ENCODE peak calls at places on chromosomes 13 and 19, in nine cellular contexts. A, W, O, X, E, B, R, F and Y are unnamed samples. For H3K27me3, the result is how much of the 10 kb centered on the place peaks cover.

GRCh38 chr13:51435002-51435578 is 17.7 kb downstream of the INTS6 start:
- DNase-seq in X (no peak), W (no peak), O (no peak), F (no peak), B (no peak), E (peak), A (no peak), R (no peak), Y (no peak)

GRCh38 chr13:21911916-21912315 is 241.0 kb downstream of the FGF9 start:
- DNase-seq in A (no peak), O (no peak), X (no peak), W (no peak), F (no peak), E (no peak), R (no peak), B (no peak), Y (no peak)

GRCh38 chr13:24683833-24684599 is 3.8 kb downstream of the ATP12A start:
- DNase-seq in B (no peak), R (peak), X (no peak), A (peak), E (peak), W (peak), F (peak), O (peak), Y (no peak)

GRCh38 chr19:13881692-13882418 is 4.9 kb downstream of the NANOS3 start:
- DNase-seq in O (no peak), X (no peak), A (peak), R (no peak), W (no peak), E (peak), B (no peak), F (no peak), Y (peak)

GRCh38 chr19:1324249-1324791 is 38.6 kb downstream of the EFNA2 start:
- DNase-seq in E (no peak), R (no peak), A (no peak), O (no peak), X (no peak), B (no peak), W (no peak), F (no peak), Y (no peak)

GRCh38 chr19:10544242-10544752 is 593 bp downstream of the ATG4D start:
- DNase-seq in F (no peak), O (peak), A (peak), X (no peak), R (no peak), B (no peak), E (no peak), W (peak), Y (no peak)

GRCh38 chr13:112761701-112762689 is 72.2 kb downstream of the ATP11A start:
- DNase-seq in B (no peak), X (no peak), O (no peak), R (no peak), A (no peak), E (peak), W (peak), F (no peak), Y (no peak)

GRCh38 chr19:50315773-50316448 is 13.3 kb downstream of the KCNC3 start:
- DNase-seq in W (no peak), O (peak), R (no peak), B (no peak), E (no peak), X (no peak), A (no peak), F (no peak), Y (no peak)

DNA sequence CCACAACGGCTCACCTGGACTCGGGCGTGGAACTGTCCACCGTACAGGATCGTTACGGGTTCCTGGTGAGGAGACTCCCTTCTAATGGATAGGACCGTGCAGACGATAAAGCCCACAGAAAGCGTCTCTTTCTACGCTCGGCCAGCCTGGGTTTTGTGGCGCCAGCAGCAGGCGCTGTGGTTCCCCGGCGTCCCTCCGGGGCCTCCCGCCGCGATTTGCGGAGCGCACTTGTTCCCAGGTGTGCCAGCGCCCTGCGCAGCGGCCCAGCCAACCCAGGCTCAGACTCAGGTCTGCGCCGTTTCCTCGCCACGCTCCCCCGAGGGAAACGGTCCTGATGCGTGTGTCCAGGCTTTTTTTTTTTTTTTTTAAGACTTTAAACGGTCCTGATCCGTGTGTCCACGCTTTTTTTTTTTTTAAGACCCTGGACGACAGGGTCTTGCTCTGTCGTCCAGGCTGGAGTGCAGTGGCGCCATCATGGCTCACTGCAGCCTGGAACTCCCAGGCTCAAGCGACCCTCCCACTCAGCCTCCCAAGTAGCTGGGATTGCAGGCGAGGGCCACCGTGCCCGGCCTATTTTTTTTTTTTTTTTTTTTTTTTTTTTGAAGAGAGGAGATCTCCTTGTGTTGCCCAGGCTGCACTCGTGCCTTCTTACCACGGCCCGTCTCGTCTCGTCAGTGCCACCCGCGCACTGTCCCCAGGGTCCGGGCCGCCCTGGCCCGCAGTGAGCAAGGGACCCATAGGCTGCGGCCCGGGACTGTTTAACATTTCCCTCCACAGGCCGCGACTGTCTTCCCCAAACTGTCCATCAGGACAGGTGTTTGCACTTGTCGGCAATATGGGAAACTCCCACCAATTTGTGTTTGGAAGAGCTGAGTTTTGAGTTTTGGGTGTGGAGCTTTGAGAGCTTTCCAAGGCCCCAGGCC is 23.8 kb downstream of the GJA3 start:
- DNase-seq in R (no peak), X (no peak), E (no peak), W (peak), O (peak), B (no peak), F (no peak), A (peak), Y (peak)
- TF ChIP-seq CTCF in R (no peak), X (peak), E (peak), W (no peak), O (peak), B (peak), F (no peak), A (peak), Y (no peak)

GRCh38 chr13:33202644-33203169 is 82.8 kb downstream of the STARD13 start:
- DNase-seq in F (no peak), X (no peak), W (no peak), R (no peak), E (no peak), B (no peak), O (no peak), A (no peak), Y (no peak)

GRCh38 chr13:33205804-33206221 is 79.7 kb downstream of the STARD13 start:
- DNase-seq in A (peak), W (no peak), E (peak), F (peak), X (peak), R (no peak), B (no peak), O (no peak), Y (no peak)

GRCh38 chr13:33205224-33205623 is 80.3 kb downstream of the STARD13 start:
- DNase-seq in R (no peak), O (no peak), E (no peak), F (no peak), A (no peak), X (no peak), W (no peak), B (no peak), Y (no peak)

GRCh38 chr13:33206425-33206824 is 79.1 kb downstream of the STARD13 start:
- DNase-seq in X (peak), W (no peak), E (peak), B (no peak), R (no peak), O (no peak), F (no peak), A (no peak), Y (no peak)

GRCh38 chr13:33204130-33204927 is 81.2 kb downstream of the STARD13 start:
- DNase-seq in E (peak), O (no peak), W (no peak), F (peak), R (peak), X (peak), B (no peak), A (peak), Y (no peak)
- H3K4me3 ChIP-seq in E (peak), O (no peak), W (no peak), F (peak), R (peak), X (peak), B (no peak), A (no peak), Y (no peak)

GRCh38 chr13:69296130-69296529 is 811.5 kb upstream of the ATXN8OS start:
- DNase-seq in X (no peak), A (no peak), E (no peak), B (no peak), W (no peak), F (no peak), R (no peak), O (no peak), Y (no peak)

GRCh38 chr13:69292789-69293425 is 814.7 kb upstream of the ATXN8OS start:
- DNase-seq in E (no peak), B (no peak), O (no peak), A (no peak), X (no peak), R (no peak), F (no peak), W (no peak), Y (no peak)

GRCh38 chr13:69287050-69287698 is 820.5 kb upstream of the ATXN8OS start:
- DNase-seq in A (no peak), W (no peak), O (no peak), X (no peak), B (no peak), E (no peak), R (no peak), F (no peak), Y (no peak)

GRCh38 chr13:69291292-69291906 is 816.2 kb upstream of the ATXN8OS start:
- DNase-seq in A (no peak), O (no peak), X (no peak), R (no peak), W (no peak), B (no peak), E (no peak), F (no peak), Y (no peak)
- H3K27me3 ChIP-seq in A (under half), O (under half), X (under half), R (under half), W (under half), B (under half), E (under half), F (under half), Y (under half)

DNA sequence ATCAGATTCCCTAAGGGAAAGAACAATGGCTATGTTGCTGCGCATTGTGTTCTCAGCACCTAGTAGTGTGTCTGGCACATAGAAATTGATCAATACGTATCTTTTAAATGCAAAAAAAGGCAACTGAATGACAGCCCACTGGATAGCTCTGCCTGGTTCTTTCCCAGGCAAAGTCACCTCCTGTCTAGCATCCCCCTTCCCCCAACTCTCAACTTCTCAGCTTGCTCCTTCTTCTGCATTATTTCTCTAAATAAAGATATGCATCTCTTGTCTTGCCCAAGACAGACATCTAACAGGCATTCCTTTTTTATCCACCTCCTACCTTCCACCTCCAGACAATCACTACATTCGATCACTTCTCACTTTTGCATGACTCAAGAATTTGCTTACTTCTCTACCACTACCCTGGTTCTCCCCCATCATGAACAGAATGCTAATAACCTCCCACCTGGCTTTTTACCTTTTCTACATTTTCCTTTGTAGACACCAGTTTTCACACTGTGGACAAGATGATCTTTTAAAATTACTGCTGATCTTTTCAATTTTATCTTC is 26.5 kb upstream of the OXGR1 start:
- DNase-seq in X (no peak), W (no peak), O (no peak), E (no peak), R (no peak), A (no peak), F (no peak), B (no peak), Y (no peak)
- TF ChIP-seq CTCF in X (no peak), W (no peak), O (no peak), E (no peak), R (no peak), A (no peak), F (no peak), B (no peak), Y (no peak)

GRCh38 chr19:6204866-6205723 is 69.6 kb downstream of the ACSBG2 start:
- DNase-seq in W (no peak), E (no peak), O (no peak), A (no peak), F (no peak), X (no peak), R (no peak), B (no peak), Y (no peak)

GRCh38 chr19:6198896-6199239 is 63.4 kb downstream of the ACSBG2 start:
- DNase-seq in X (no peak), B (no peak), A (no peak), R (no peak), E (no peak), F (no peak), W (no peak), O (no peak), Y (no peak)

GRCh38 chr19:6199240-6199983 is 63.9 kb downstream of the ACSBG2 start:
- DNase-seq in A (peak), B (peak), O (peak), F (peak), W (peak), E (peak), R (peak), X (peak), Y (peak)

GRCh38 chr19:6209233-6209632 is 70.5 kb downstream of the MLLT1 start:
- DNase-seq in E (no peak), B (no peak), A (no peak), O (no peak), R (no peak), F (no peak), X (no peak), W (no peak), Y (no peak)

GRCh38 chr19:6204212-6204611 is 68.7 kb downstream of the ACSBG2 start:
- DNase-seq in F (no peak), A (no peak), X (no peak), W (no peak), O (no peak), R (no peak), B (no peak), E (no peak), Y (no peak)
- H3K4me3 ChIP-seq in F (no peak), A (no peak), X (no peak), W (no peak), O (no peak), R (no peak), B (no peak), E (no peak), Y (no peak)

GRCh38 chr13:99991806-99992242 is 10.2 kb downstream of the ZIC2 start:
- DNase-seq in E (no peak), X (no peak), F (no peak), W (no peak), A (no peak), B (no peak), O (no peak), R (no peak), Y (no peak)

GRCh38 chr13:99991013-99991805 is 9.6 kb downstream of the ZIC2 start:
- DNase-seq in B (no peak), X (peak), E (no peak), A (no peak), F (no peak), W (no peak), R (no peak), O (no peak), Y (no peak)

GRCh38 chr13:99992912-99993311 is 11.3 kb downstream of the ZIC2 start:
- DNase-seq in B (no peak), O (no peak), F (no peak), E (no peak), W (peak), X (no peak), R (no peak), A (no peak), Y (no peak)

GRCh38 chr13:99993660-99994455 is 12.3 kb downstream of the ZIC2 start:
- DNase-seq in A (no peak), O (no peak), R (no peak), W (no peak), X (no peak), E (no peak), B (no peak), F (no peak), Y (no peak)

DNA sequence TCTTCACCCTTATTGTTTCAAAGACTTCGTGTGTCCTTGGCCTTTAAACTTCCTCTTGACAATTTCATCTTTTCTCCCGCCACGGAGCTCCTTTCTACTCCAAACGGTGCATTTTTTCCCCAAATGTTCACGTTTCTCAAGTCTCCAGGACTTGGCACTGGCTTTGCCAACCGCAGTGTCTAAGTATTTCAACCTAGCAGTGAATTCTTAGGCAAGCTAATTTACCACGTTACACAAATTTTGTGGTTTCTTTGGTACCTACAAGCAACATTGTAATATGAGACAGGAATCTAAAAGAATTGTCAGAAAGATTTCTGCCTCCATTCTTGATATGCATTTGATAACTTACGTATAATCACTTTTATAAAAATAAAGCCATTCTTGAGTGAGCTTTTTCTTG is 10.8 kb downstream of the ZIC2 start:
- DNase-seq in E (no peak), F (no peak), O (no peak), B (no peak), X (no peak), W (no peak), A (no peak), R (no peak), Y (no peak)
- H3K27me3 ChIP-seq in E (half or more), F (half or more), O (under half), B (under half), X (half or more), W (under half), A (under half), R (under half), Y (half or more)

DNA sequence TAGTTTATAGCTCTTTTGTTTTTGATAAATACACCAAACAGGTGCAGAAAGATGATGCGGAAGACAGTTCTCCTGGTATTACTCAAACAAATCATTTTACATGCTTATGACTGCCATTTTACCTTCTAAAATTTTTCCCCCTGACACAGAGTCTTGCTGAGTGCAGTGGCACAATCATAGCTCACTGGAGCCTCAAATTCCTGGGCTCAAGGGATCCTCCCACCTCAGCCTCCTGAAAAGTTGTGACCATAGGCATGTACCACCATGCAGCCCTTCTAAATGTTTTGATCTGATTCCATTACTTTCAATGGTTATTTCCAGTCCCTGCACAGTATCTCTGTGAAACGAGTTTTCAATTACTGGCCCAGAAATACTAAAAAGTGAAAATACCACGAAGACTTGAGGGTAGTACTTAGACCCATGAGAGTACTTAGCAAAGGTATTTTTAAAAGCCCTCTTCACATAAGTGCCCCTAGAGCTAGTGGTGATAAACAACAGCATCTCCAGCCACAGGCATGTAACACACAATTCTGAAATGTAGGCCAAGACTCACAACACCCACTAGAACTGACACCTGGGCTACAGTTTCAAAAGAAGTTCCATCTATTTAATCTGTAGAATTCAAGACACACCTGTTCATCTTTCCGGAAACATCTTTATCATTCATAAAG is 11.3 kb downstream of the HSPH1 start:
- DNase-seq in A (no peak), X (no peak), F (no peak), R (no peak), E (no peak), W (no peak), O (no peak), B (no peak), Y (no peak)
- TF ChIP-seq CTCF in A (no peak), X (no peak), F (no peak), R (no peak), E (no peak), W (no peak), O (no peak), B (no peak), Y (no peak)